ENCODE peak calls at places on chromosomes 4 and X, in four cellular contexts. Y, T, R and I are unnamed samples.

GRCh38 chrX:140524556-140524955 is 19.7 kb upstream of the SOX3 start:
- DNase-seq in Y (no peak), R (no peak), T (no peak), I (no peak)

GRCh38 chr4:13559414-13559813 is 15.1 kb upstream of the NKX3-2 start:
- DNase-seq in T (no peak), R (no peak), Y (no peak), I (no peak)

GRCh38 chr4:79869597-79870336 is 203.3 kb downstream of the ANTXR2 start:
- DNase-seq in R (no peak), Y (no peak), T (no peak), I (no peak)

GRCh38 chrX:51697397-51697796 is 12.9 kb upstream of the CENPVL1 start:
- DNase-seq in R (no peak), T (no peak), Y (no peak), I (no peak)

GRCh38 chr4:156764145-156764544 is 207.5 kb downstream of the PDGFC start:
- DNase-seq in R (no peak), T (no peak), Y (no peak), I (no peak)

GRCh38 chrX:40573763-40574162 is 7.0 kb upstream of the ATP6AP2 start:
- DNase-seq in Y (no peak), R (no peak), T (peak; percentile 18), I (no peak)

GRCh38 chrX:84170931-84171330 is 17.1 kb downstream of the RPS6KA6 start:
- DNase-seq in Y (no peak), R (no peak), T (no peak), I (no peak)

GRCh38 chr4:126777649-126778048 is 855.1 kb upstream of the INTU start:
- DNase-seq in Y (no peak), T (no peak), R (no peak), I (no peak)

GRCh38 chrX:7307720-7308119 is 159.8 kb upstream of the PUDP start:
- DNase-seq in R (no peak), T (no peak), Y (no peak), I (no peak)

GRCh38 chr4:123856689-123857545 is 460.3 kb downstream of the SPRY1 start:
- DNase-seq in T (peak; percentile 95), Y (no peak), R (no peak), I (peak; percentile 41)

GRCh38 chr4:6633091-6633906 is 7.2 kb upstream of the MRFAP1 start:
- DNase-seq in T (peak; percentile 82), Y (no peak), R (no peak), I (no peak)

GRCh38 chrX:69149466-69150293 is 15.6 kb downstream of the PJA1 start:
- DNase-seq in Y (no peak), R (no peak), T (no peak), I (peak; percentile 9)

GRCh38 chr4:60034371-60034770 is 1165.8 kb upstream of the ADGRL3 start:
- DNase-seq in Y (no peak), T (no peak), R (no peak), I (no peak)

GRCh38 chr4:6115342-6115741 is 85.0 kb downstream of the JAKMIP1 start:
- DNase-seq in T (no peak), Y (no peak), R (no peak), I (no peak)

GRCh38 chrX:107775000-107775733 is 420 bp downstream of the TSC22D3 start:
- DNase-seq in R (no peak), Y (no peak), T (no peak), I (no peak)

GRCh38 chrX:16484338-16484737 is 165.6 kb upstream of the S100G start:
- DNase-seq in Y (peak; percentile 56), R (no peak), T (no peak), I (no peak)

GRCh38 chr4:37719021-37719420 is 32.8 kb upstream of the RELL1 start:
- DNase-seq in T (no peak), Y (no peak), R (no peak), I (no peak)

GRCh38 chr4:6732441-6733357 is 16.7 kb downstream of the BLOC1S4 start:
- DNase-seq in T (peak; percentile 77), R (peak; percentile 89), Y (peak; percentile 39), I (peak; percentile 6)

GRCh38 chr4:66741081-66741480 is 804.2 kb downstream of the CENPC start:
- DNase-seq in Y (no peak), R (no peak), T (no peak), I (no peak)

GRCh38 chrX:118271770-118272169 is 74.1 kb upstream of the WDR44 start:
- DNase-seq in T (no peak), Y (no peak), R (no peak), I (peak; percentile 40)

GRCh38 chrX:106168107-106168506 is at the start of gene PWWP3B:
- DNase-seq in Y (peak; percentile 38), R (no peak), T (no peak), I (no peak)

GRCh38 chrX:139213241-139213709 is 317.3 kb upstream of the F9 start:
- DNase-seq in R (peak; percentile 50), Y (no peak), T (peak; percentile 1), I (no peak)

GRCh38 chr4:95761441-95761840 is 78.5 kb upstream of the PDHA2 start:
- DNase-seq in R (no peak), Y (peak; percentile 1), T (no peak), I (no peak)

GRCh38 chr4:48041535-48042137 is 25.1 kb downstream of the NIPAL1 start:
- DNase-seq in R (no peak), Y (no peak), T (no peak), I (no peak)

DNA sequence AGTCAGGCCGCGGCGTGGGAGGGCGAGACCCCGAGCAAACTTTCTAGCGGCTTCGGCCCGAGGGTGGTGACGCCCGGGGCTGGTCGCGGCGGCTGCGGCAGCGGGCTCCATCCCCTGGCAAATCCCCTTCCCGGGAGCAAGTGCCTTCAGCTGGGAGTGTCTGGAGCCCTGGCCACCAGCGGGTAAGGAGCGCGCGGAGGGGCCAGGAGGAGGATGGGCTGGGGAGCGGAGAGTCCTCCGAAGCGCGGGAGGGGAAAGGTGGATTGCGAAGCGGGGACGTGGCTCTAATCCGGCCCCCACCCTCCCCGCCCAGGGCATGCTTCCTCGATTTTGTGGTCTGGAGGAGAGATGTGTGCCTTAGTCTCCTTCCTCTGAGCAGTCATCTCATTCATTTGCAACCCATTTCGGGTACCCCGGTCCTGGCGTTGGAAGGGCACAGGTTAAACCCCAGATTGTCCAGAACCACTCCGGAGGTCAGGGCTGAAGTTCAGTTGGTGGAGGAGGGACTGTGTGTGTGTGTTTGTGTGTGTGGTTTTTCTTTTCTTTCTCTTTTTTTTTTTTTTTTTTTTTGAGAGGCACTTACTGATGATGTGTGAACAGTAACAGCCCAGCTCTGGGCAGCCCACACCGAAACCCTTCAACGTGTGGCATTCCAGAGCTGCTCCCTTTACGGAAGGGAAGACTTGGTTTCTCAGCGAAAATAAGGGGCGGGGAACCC is 499 bp downstream of the SGMS2 start:
- DNase-seq in R (no peak), T (no peak), Y (no peak), I (peak; percentile 9)
- TF ChIP-seq ELF1 in R (no peak), T (no peak), Y (no peak), I (no peak)

GRCh38 chr4:74755486-74755885 is 38.8 kb downstream of the BTC start:
- DNase-seq in T (no peak), R (no peak), Y (no peak), I (no peak)

GRCh38 chr4:74751247-74751646 is 43.1 kb downstream of the BTC start:
- DNase-seq in T (no peak), R (no peak), Y (no peak), I (no peak)

GRCh38 chr4:74754218-74754617 is 40.1 kb downstream of the BTC start:
- DNase-seq in T (no peak), R (no peak), Y (no peak), I (no peak)

GRCh38 chr4:74752798-74753197 is 41.5 kb downstream of the BTC start:
- DNase-seq in R (no peak), Y (no peak), T (no peak), I (no peak)

GRCh38 chr4:74751856-74752255 is 42.5 kb downstream of the BTC start:
- DNase-seq in Y (no peak), R (no peak), T (no peak), I (no peak)
- TF ChIP-seq ELF1 in Y (no peak), R (no peak), T (no peak), I (no peak)

DNA sequence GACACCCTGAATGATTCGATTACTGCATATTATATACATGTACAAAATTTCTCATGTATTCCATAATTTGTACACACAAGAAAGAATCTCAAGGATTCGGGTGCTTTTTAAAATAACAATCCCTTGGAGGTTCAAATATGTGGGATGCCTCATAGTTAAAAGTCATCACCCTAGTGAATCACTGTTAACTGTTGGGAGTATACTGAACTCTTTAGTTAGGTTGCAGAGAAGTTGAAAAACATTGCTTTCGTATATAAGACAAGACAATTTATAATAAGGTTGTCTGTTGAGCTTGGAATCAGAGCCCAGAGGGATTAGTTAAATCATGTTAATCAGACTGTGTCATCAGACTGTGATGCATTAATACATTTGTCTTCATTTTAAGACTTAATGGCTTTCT is 15.6 kb downstream of the DCK start:
- DNase-seq in T (no peak), R (no peak), Y (no peak), I (peak; percentile 10)
- TF ChIP-seq ELF1 in T (no peak), R (no peak), Y (no peak), I (no peak)

GRCh38 chr4:46933686-46934085 is 24.6 kb upstream of the COX7B2 start:
- DNase-seq in T (no peak), R (no peak), Y (no peak), I (no peak)
- TF ChIP-seq ELF1 in T (no peak), R (no peak), Y (no peak), I (no peak)

DNA sequence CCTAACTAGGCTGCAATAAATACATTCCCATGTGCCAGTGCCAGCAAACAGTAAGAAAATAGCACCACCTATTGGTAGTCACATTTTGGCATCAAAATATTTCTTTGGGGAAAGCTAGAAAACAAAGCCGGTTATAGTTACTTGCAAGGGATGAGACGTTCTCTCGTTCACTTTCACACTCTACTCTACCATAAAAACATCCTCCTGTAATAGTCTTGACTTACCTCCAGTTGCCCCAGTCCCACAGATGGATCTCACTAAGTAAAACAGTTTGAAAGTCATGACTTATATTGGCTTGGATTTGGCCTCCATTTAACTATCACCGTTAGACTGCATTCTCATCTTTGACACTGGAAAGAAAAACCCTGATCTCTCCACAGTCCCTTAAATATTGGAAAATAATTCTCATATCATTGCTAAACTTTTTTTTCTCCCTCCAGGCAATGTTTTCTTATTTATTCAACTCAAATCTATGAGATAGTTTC is 9.7 kb downstream of the BMP3 start:
- DNase-seq in Y (no peak), T (no peak), R (peak; percentile 10), I (peak; percentile 15)
- TF ChIP-seq ELF1 in Y (no peak), T (no peak), R (no peak), I (no peak)

GRCh38 chrX:115912372-115912897 is 258.1 kb upstream of the AGTR2 start:
- DNase-seq in T (no peak), Y (no peak), R (no peak), I (no peak)
- TF ChIP-seq ELF1 in T (no peak), Y (no peak), R (no peak), I (no peak)

GRCh38 chr4:36244257-36245084 is at the start of gene ARAP2:
- DNase-seq in R (peak; percentile 7), Y (peak; percentile 61), T (no peak), I (peak; percentile 19)
- TF ChIP-seq ELF1 in R (no peak), Y (no peak), T (no peak), I (no peak)

DNA sequence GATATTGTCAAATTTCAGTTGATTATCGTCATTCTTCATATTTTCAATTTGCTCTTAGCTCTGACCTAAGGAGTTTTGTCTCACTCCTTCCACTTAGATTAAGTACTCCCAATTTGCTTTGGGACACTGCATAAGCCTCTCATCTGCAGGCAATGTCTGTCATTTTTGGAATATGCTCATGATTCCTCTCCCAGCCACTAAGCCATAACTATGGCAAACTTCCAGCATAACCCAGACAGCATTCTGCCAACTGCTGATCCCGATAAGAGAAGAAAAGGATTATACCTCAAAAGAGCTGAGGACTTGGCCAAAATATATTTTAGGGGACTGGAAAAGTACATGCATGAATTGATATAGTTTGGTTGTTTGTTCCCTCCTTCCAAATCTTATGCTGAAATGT is 444.4 kb downstream of the GABRG1 start:
- DNase-seq in Y (no peak), R (no peak), T (no peak), I (no peak)
- TF ChIP-seq ELF1 in Y (no peak), R (no peak), T (no peak), I (no peak)